ENCODE peak calls at places on chromosomes 1 and 21, in five cellular contexts. O, D, L, U and X are unnamed samples.

GRCh38 chr1:227889047-227889862 is 58.5 kb downstream of the WNT9A start:
- DNase-seq in D (no peak), O (peak; percentile 27), L (peak; percentile 90), U (no peak), X (no peak)

GRCh38 chr1:202144510-202145324 is at the start of gene ARL8A:
- DNase-seq in L (peak; percentile 90), D (no peak), U (no peak), O (peak; percentile 93), X (peak; percentile 83)

GRCh38 chr1:109395602-109396512 is 1.9 kb downstream of the SORT1 start:
- DNase-seq in U (no peak), O (no peak), L (no peak), D (no peak), X (no peak)

GRCh38 chr1:31811605-31812004 is 4.2 kb downstream of the SPOCD1 start:
- DNase-seq in L (peak; percentile 12), U (peak; percentile 35), O (peak; percentile 91), D (no peak), X (no peak)

GRCh38 chr21:45140346-45140940 is 66.1 kb downstream of the ADARB1 start:
- DNase-seq in U (peak; percentile 86), O (peak; percentile 90), D (no peak), L (peak; percentile 86), X (peak; percentile 73)

GRCh38 chr1:88973520-88974137 is 18.8 kb downstream of the KYAT3 start:
- DNase-seq in L (no peak), U (peak; percentile 38), O (no peak), D (no peak), X (no peak)

GRCh38 chr1:203185585-203185984 is 919 bp downstream of the CHI3L1 start:
- DNase-seq in D (no peak), L (no peak), O (no peak), U (no peak), X (no peak)

GRCh38 chr1:51240096-51240495 is 4.0 kb downstream of the RNF11 start:
- DNase-seq in D (no peak), U (no peak), O (no peak), L (no peak), X (peak; percentile 16)

GRCh38 chr1:116569776-116570357 is 959 bp downstream of the CD58 start:
- DNase-seq in U (peak; percentile 50), L (peak; percentile 75), D (no peak), O (no peak), X (no peak)

GRCh38 chr1:163074004-163074403 is 4.8 kb downstream of the RGS4 start:
- DNase-seq in L (no peak), D (no peak), U (no peak), O (no peak), X (no peak)

GRCh38 chr1:96482615-96483014 is 239.0 kb upstream of the PTBP2 start:
- DNase-seq in D (no peak), U (no peak), O (no peak), L (no peak), X (no peak)

GRCh38 chr1:20678599-20678998 is 17.4 kb upstream of the DDOST start:
- DNase-seq in O (no peak), D (peak; percentile 57), L (no peak), U (no peak), X (no peak)

DNA sequence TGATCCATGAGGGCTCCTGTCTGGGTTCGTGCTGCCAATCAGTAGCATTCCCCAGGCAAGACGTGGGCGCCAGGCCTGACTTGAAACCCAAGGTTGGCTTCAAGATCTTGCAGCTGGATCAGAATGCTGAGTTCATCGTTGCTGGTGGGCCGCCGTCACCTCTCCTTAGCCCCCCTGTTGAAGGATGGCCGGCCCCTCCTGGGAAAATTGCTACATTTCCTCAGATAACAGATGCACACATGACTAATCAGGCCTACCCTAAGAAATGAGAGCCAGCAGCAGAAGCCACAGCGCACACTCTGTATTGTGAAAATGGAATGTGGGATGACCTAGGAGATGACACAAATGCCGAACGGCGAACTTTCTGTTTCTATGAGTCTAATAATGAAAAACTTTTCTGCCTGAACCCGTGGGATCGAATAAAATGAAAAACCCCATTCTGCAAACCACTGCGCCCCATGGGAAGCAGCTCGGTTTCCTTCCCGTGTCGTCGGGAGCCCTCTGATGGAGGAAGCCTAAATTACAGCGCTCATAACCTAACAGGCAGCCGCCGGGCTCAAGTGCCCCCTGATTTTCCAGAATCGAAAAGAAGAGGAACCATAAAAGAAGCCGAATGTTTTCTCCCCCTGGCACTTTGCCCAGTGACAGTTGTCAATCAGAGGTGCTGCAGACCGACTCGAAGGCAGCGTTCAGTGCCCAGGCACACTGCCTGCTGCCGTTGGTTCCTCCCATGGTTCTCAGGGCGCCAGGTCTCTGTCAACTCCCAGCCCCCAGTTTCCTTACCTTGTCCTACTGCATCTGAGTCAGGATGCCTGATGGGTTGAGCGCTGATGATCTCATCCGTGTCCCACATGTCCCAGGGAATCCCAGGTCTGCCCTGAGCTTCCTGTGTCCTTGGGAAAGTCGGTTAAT is 38.2 kb upstream of the H6PD start:
- DNase-seq in D (peak; percentile 67), L (peak; percentile 65), U (peak; percentile 72), O (peak; percentile 81), X (no peak)
- TF ChIP-seq CHD2 in D (peak; percentile 11), L (no peak), U (no peak), O (no peak), X (peak; percentile 26)

DNA sequence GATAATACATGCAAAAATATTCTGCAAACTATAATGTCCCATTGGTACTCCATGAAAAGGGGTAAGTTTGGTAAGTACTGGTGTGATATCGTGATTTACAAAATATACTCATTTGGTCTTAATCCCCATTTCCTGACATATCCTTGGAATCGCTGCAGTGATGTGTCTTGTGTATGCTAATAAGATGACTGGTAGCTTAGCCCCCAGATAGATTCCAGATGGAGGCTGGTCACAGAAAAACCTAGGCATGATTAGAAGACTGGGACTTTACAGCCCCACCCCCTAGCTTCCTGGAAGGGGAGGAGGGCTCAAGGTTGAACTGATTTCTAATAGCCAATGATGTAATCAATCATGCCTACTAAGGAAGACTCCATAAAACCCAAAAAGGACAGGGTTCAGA is 2.9 kb downstream of the VAMP4 start:
- DNase-seq in U (no peak), O (no peak), L (no peak), D (no peak), X (no peak)
- TF ChIP-seq JUND in U (no peak), O (no peak), L (no peak), D (no peak), X (no peak)

GRCh38 chr1:74480068-74480467 is 32.3 kb downstream of the LRRC53 start:
- DNase-seq in U (no peak), O (no peak), D (no peak), L (no peak), X (no peak)
- TF ChIP-seq CHD2 in U (no peak), O (no peak), D (no peak), L (no peak), X (no peak)

GRCh38 chr1:98177751-98178150 is 256.9 kb upstream of the DPYD start:
- DNase-seq in D (no peak), O (no peak), U (no peak), L (no peak), X (no peak)

GRCh38 chr1:98181041-98181764 is 260.4 kb upstream of the DPYD start:
- DNase-seq in O (no peak), D (no peak), U (no peak), L (no peak), X (no peak)

GRCh38 chr1:98176414-98176813 is 255.6 kb upstream of the DPYD start:
- DNase-seq in L (no peak), U (no peak), D (no peak), O (no peak), X (no peak)

GRCh38 chr1:98179159-98179558 is 258.3 kb upstream of the DPYD start:
- DNase-seq in O (no peak), D (no peak), U (no peak), L (no peak), X (no peak)
- TF ChIP-seq JUND in O (no peak), D (no peak), U (no peak), L (no peak), X (no peak)

GRCh38 chr1:233738850-233739249 is 124.9 kb downstream of the KCNK1 start:
- DNase-seq in U (no peak), L (no peak), D (no peak), O (no peak), X (peak; percentile 58)
- TF ChIP-seq CHD2 in U (no peak), L (no peak), D (no peak), O (no peak), X (no peak)

GRCh38 chr1:43908226-43908625 is 25.4 kb upstream of the ARTN start:
- DNase-seq in O (no peak), U (no peak), L (no peak), D (no peak), X (no peak)
- TF ChIP-seq JUND in O (no peak), U (no peak), L (no peak), D (no peak), X (no peak)

DNA sequence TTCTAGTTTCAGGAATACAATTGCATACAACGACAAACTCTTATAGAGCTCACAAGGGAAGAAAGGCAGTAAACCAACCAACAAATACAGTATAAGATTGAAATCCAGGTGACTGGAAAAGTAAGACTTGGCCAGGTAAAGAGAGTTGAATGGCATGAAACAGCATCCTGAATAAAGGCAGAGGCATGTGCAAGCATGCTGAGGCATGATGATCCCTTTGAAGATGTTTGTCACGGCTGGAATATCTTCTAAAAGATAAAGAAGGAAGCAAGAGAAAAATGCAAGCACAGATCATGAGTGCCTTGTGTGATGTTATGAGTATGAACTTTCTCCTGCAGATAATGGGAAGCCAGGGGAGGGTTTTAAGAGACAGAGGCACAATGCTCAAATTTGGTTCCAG is 83.3 kb upstream of the SPATA6 start:
- DNase-seq in U (no peak), L (no peak), D (no peak), O (no peak), X (no peak)
- TF ChIP-seq CHD2 in U (no peak), L (no peak), D (no peak), O (no peak), X (no peak)